ENCODE peak calls at places on chromosomes 7 and 10, in eight cellular contexts. One of them, this sample, is unnamed.

GRCh38 chr10:70692043-70692603 is 19.8 kb downstream of the ADAMTS14 start:
- DNase-seq in activated CD8-positive, alpha-beta memory T cell treated with anti-CD3 and anti-CD28 coated beads for 4 hours: no peak
- DNase-seq in AG08395: no peak
- DNase-seq in T-cell: no peak
- DNase-seq in stimulated activated CD4-positive, alpha-beta T cell treated with anti-CD3 and anti-CD28 coated beads, Interleukin-12 subunit alpha, Interleukin-12 subunit beta, amount 100 ng/mL, for 4 hours: no peak
- DNase-seq in NCI-H1436: no peak
- DNase-seq in GM04503: no peak
- DNase-seq in naive thymus-derived CD8-positive, alpha-beta T cell: no peak
- DNase-seq in this sample: no peak

GRCh38 chr10:72088879-72089585 is 681 bp upstream of the SPOCK2 start:
- DNase-seq in activated CD8-positive, alpha-beta memory T cell treated with anti-CD3 and anti-CD28 coated beads for 4 hours: no peak
- DNase-seq in stimulated activated CD4-positive, alpha-beta T cell treated with anti-CD3 and anti-CD28 coated beads, Interleukin-12 subunit alpha, Interleukin-12 subunit beta, amount 100 ng/mL, for 4 hours: peak
- DNase-seq in NCI-H1436: peak
- DNase-seq in GM04503: no peak
- DNase-seq in T-cell: peak
- DNase-seq in AG08395: peak
- DNase-seq in naive thymus-derived CD8-positive, alpha-beta T cell: peak
- DNase-seq in this sample: no peak

GRCh38 chr10:69696073-69696731 is 66.2 kb downstream of the FAM241B start:
- DNase-seq in AG08395: peak
- DNase-seq in NCI-H1436: no peak
- DNase-seq in T-cell: no peak
- DNase-seq in GM04503: peak
- DNase-seq in stimulated activated CD4-positive, alpha-beta T cell treated with anti-CD3 and anti-CD28 coated beads, Interleukin-12 subunit alpha, Interleukin-12 subunit beta, amount 100 ng/mL, for 4 hours: no peak
- DNase-seq in activated CD8-positive, alpha-beta memory T cell treated with anti-CD3 and anti-CD28 coated beads for 4 hours: no peak
- DNase-seq in naive thymus-derived CD8-positive, alpha-beta T cell: no peak
- DNase-seq in this sample: no peak

GRCh38 chr7:50826371-50827172 is 43.9 kb upstream of the GRB10 start:
- DNase-seq in AG08395: peak
- DNase-seq in NCI-H1436: no peak
- DNase-seq in naive thymus-derived CD8-positive, alpha-beta T cell: no peak
- DNase-seq in activated CD8-positive, alpha-beta memory T cell treated with anti-CD3 and anti-CD28 coated beads for 4 hours: no peak
- DNase-seq in T-cell: no peak
- DNase-seq in stimulated activated CD4-positive, alpha-beta T cell treated with anti-CD3 and anti-CD28 coated beads, Interleukin-12 subunit alpha, Interleukin-12 subunit beta, amount 100 ng/mL, for 4 hours: no peak
- DNase-seq in GM04503: peak
- DNase-seq in this sample: no peak

GRCh38 chr10:97422921-97423420 is 3.0 kb upstream of the PGAM1 start:
- DNase-seq in NCI-H1436: no peak
- DNase-seq in T-cell: no peak
- DNase-seq in AG08395: peak
- DNase-seq in stimulated activated CD4-positive, alpha-beta T cell treated with anti-CD3 and anti-CD28 coated beads, Interleukin-12 subunit alpha, Interleukin-12 subunit beta, amount 100 ng/mL, for 4 hours: no peak
- DNase-seq in GM04503: peak
- DNase-seq in naive thymus-derived CD8-positive, alpha-beta T cell: no peak
- DNase-seq in activated CD8-positive, alpha-beta memory T cell treated with anti-CD3 and anti-CD28 coated beads for 4 hours: no peak
- DNase-seq in this sample: no peak

GRCh38 chr7:130695840-130696239 is 9.5 kb upstream of the TSGA13 start:
- DNase-seq in stimulated activated CD4-positive, alpha-beta T cell treated with anti-CD3 and anti-CD28 coated beads, Interleukin-12 subunit alpha, Interleukin-12 subunit beta, amount 100 ng/mL, for 4 hours: no peak
- DNase-seq in AG08395: peak
- DNase-seq in NCI-H1436: no peak
- DNase-seq in activated CD8-positive, alpha-beta memory T cell treated with anti-CD3 and anti-CD28 coated beads for 4 hours: no peak
- DNase-seq in naive thymus-derived CD8-positive, alpha-beta T cell: no peak
- DNase-seq in T-cell: no peak
- DNase-seq in GM04503: no peak
- DNase-seq in this sample: peak

GRCh38 chr7:27364344-27364758 is 121.7 kb downstream of the EVX1 start:
- DNase-seq in GM04503: peak
- DNase-seq in AG08395: peak
- DNase-seq in naive thymus-derived CD8-positive, alpha-beta T cell: no peak
- DNase-seq in stimulated activated CD4-positive, alpha-beta T cell treated with anti-CD3 and anti-CD28 coated beads, Interleukin-12 subunit alpha, Interleukin-12 subunit beta, amount 100 ng/mL, for 4 hours: no peak
- DNase-seq in NCI-H1436: no peak
- DNase-seq in activated CD8-positive, alpha-beta memory T cell treated with anti-CD3 and anti-CD28 coated beads for 4 hours: no peak
- DNase-seq in T-cell: no peak
- DNase-seq in this sample: no peak

GRCh38 chr10:117454502-117454901 is 79.3 kb upstream of the PDZD8 start:
- DNase-seq in T-cell: no peak
- DNase-seq in NCI-H1436: no peak
- DNase-seq in AG08395: no peak
- DNase-seq in activated CD8-positive, alpha-beta memory T cell treated with anti-CD3 and anti-CD28 coated beads for 4 hours: no peak
- DNase-seq in naive thymus-derived CD8-positive, alpha-beta T cell: no peak
- DNase-seq in GM04503: no peak
- DNase-seq in stimulated activated CD4-positive, alpha-beta T cell treated with anti-CD3 and anti-CD28 coated beads, Interleukin-12 subunit alpha, Interleukin-12 subunit beta, amount 100 ng/mL, for 4 hours: no peak
- DNase-seq in this sample: no peak

GRCh38 chr7:74282748-74283459 is 6.3 kb upstream of the CLIP2 start:
- DNase-seq in activated CD8-positive, alpha-beta memory T cell treated with anti-CD3 and anti-CD28 coated beads for 4 hours: no peak
- DNase-seq in stimulated activated CD4-positive, alpha-beta T cell treated with anti-CD3 and anti-CD28 coated beads, Interleukin-12 subunit alpha, Interleukin-12 subunit beta, amount 100 ng/mL, for 4 hours: no peak
- DNase-seq in T-cell: no peak
- DNase-seq in naive thymus-derived CD8-positive, alpha-beta T cell: no peak
- DNase-seq in GM04503: no peak
- DNase-seq in NCI-H1436: no peak
- DNase-seq in AG08395: no peak
- DNase-seq in this sample: no peak

GRCh38 chr10:17684537-17684936 is 40.6 kb downstream of the STAM start:
- DNase-seq in naive thymus-derived CD8-positive, alpha-beta T cell: no peak
- DNase-seq in stimulated activated CD4-positive, alpha-beta T cell treated with anti-CD3 and anti-CD28 coated beads, Interleukin-12 subunit alpha, Interleukin-12 subunit beta, amount 100 ng/mL, for 4 hours: no peak
- DNase-seq in activated CD8-positive, alpha-beta memory T cell treated with anti-CD3 and anti-CD28 coated beads for 4 hours: no peak
- DNase-seq in GM04503: no peak
- DNase-seq in T-cell: no peak
- DNase-seq in AG08395: no peak
- DNase-seq in NCI-H1436: no peak
- DNase-seq in this sample: no peak

GRCh38 chr7:100583132-100584045 is 2.5 kb downstream of the LRCH4 start:
- DNase-seq in naive thymus-derived CD8-positive, alpha-beta T cell: peak
- DNase-seq in AG08395: no peak
- DNase-seq in T-cell: peak
- DNase-seq in GM04503: no peak
- DNase-seq in activated CD8-positive, alpha-beta memory T cell treated with anti-CD3 and anti-CD28 coated beads for 4 hours: no peak
- DNase-seq in stimulated activated CD4-positive, alpha-beta T cell treated with anti-CD3 and anti-CD28 coated beads, Interleukin-12 subunit alpha, Interleukin-12 subunit beta, amount 100 ng/mL, for 4 hours: peak
- DNase-seq in NCI-H1436: no peak
- DNase-seq in this sample: no peak

GRCh38 chr7:139629392-139630082 is 106.1 kb downstream of the CLEC2L start:
- DNase-seq in naive thymus-derived CD8-positive, alpha-beta T cell: no peak
- DNase-seq in AG08395: peak
- DNase-seq in T-cell: no peak
- DNase-seq in GM04503: no peak
- DNase-seq in NCI-H1436: no peak
- DNase-seq in activated CD8-positive, alpha-beta memory T cell treated with anti-CD3 and anti-CD28 coated beads for 4 hours: no peak
- DNase-seq in stimulated activated CD4-positive, alpha-beta T cell treated with anti-CD3 and anti-CD28 coated beads, Interleukin-12 subunit alpha, Interleukin-12 subunit beta, amount 100 ng/mL, for 4 hours: no peak
- DNase-seq in this sample: no peak

GRCh38 chr7:30144659-30145321 is 10.0 kb downstream of the MTURN start:
- DNase-seq in NCI-H1436: no peak
- DNase-seq in GM04503: no peak
- DNase-seq in AG08395: no peak
- DNase-seq in stimulated activated CD4-positive, alpha-beta T cell treated with anti-CD3 and anti-CD28 coated beads, Interleukin-12 subunit alpha, Interleukin-12 subunit beta, amount 100 ng/mL, for 4 hours: no peak
- DNase-seq in T-cell: no peak
- DNase-seq in naive thymus-derived CD8-positive, alpha-beta T cell: no peak
- DNase-seq in activated CD8-positive, alpha-beta memory T cell treated with anti-CD3 and anti-CD28 coated beads for 4 hours: no peak
- DNase-seq in this sample: no peak

GRCh38 chr10:62019013-62019684 is 117.7 kb downstream of the ARID5B start:
- DNase-seq in activated CD8-positive, alpha-beta memory T cell treated with anti-CD3 and anti-CD28 coated beads for 4 hours: no peak
- DNase-seq in T-cell: no peak
- DNase-seq in AG08395: no peak
- DNase-seq in naive thymus-derived CD8-positive, alpha-beta T cell: no peak
- DNase-seq in stimulated activated CD4-positive, alpha-beta T cell treated with anti-CD3 and anti-CD28 coated beads, Interleukin-12 subunit alpha, Interleukin-12 subunit beta, amount 100 ng/mL, for 4 hours: no peak
- DNase-seq in GM04503: no peak
- DNase-seq in NCI-H1436: no peak
- DNase-seq in this sample: no peak

GRCh38 chr10:89215511-89215910 is 8.4 kb upstream of the CH25H start:
- DNase-seq in GM04503: no peak
- DNase-seq in naive thymus-derived CD8-positive, alpha-beta T cell: no peak
- DNase-seq in NCI-H1436: no peak
- DNase-seq in activated CD8-positive, alpha-beta memory T cell treated with anti-CD3 and anti-CD28 coated beads for 4 hours: no peak
- DNase-seq in T-cell: no peak
- DNase-seq in stimulated activated CD4-positive, alpha-beta T cell treated with anti-CD3 and anti-CD28 coated beads, Interleukin-12 subunit alpha, Interleukin-12 subunit beta, amount 100 ng/mL, for 4 hours: no peak
- DNase-seq in AG08395: no peak
- DNase-seq in this sample: no peak

GRCh38 chr7:29569648-29570047 is 6.0 kb downstream of the PRR15 start:
- DNase-seq in T-cell: no peak
- DNase-seq in activated CD8-positive, alpha-beta memory T cell treated with anti-CD3 and anti-CD28 coated beads for 4 hours: no peak
- DNase-seq in AG08395: no peak
- DNase-seq in NCI-H1436: no peak
- DNase-seq in GM04503: no peak
- DNase-seq in naive thymus-derived CD8-positive, alpha-beta T cell: no peak
- DNase-seq in stimulated activated CD4-positive, alpha-beta T cell treated with anti-CD3 and anti-CD28 coated beads, Interleukin-12 subunit alpha, Interleukin-12 subunit beta, amount 100 ng/mL, for 4 hours: no peak
- DNase-seq in this sample: no peak

GRCh38 chr10:5423774-5424173 is 11.4 kb downstream of the NET1 start:
- DNase-seq in naive thymus-derived CD8-positive, alpha-beta T cell: no peak
- DNase-seq in activated CD8-positive, alpha-beta memory T cell treated with anti-CD3 and anti-CD28 coated beads for 4 hours: no peak
- DNase-seq in stimulated activated CD4-positive, alpha-beta T cell treated with anti-CD3 and anti-CD28 coated beads, Interleukin-12 subunit alpha, Interleukin-12 subunit beta, amount 100 ng/mL, for 4 hours: no peak
- DNase-seq in T-cell: no peak
- DNase-seq in NCI-H1436: no peak
- DNase-seq in GM04503: no peak
- DNase-seq in AG08395: peak
- DNase-seq in this sample: no peak

GRCh38 chr7:112199035-112199655 is 7.1 kb downstream of the DOCK4 start:
- DNase-seq in NCI-H1436: no peak
- DNase-seq in naive thymus-derived CD8-positive, alpha-beta T cell: no peak
- DNase-seq in stimulated activated CD4-positive, alpha-beta T cell treated with anti-CD3 and anti-CD28 coated beads, Interleukin-12 subunit alpha, Interleukin-12 subunit beta, amount 100 ng/mL, for 4 hours: no peak
- DNase-seq in T-cell: no peak
- DNase-seq in GM04503: no peak
- DNase-seq in AG08395: no peak
- DNase-seq in activated CD8-positive, alpha-beta memory T cell treated with anti-CD3 and anti-CD28 coated beads for 4 hours: no peak
- DNase-seq in this sample: no peak

GRCh38 chr10:51156913-51157312 is 82.6 kb downstream of the PRKG1 start:
- DNase-seq in T-cell: no peak
- DNase-seq in activated CD8-positive, alpha-beta memory T cell treated with anti-CD3 and anti-CD28 coated beads for 4 hours: no peak
- DNase-seq in GM04503: peak
- DNase-seq in naive thymus-derived CD8-positive, alpha-beta T cell: no peak
- DNase-seq in stimulated activated CD4-positive, alpha-beta T cell treated with anti-CD3 and anti-CD28 coated beads, Interleukin-12 subunit alpha, Interleukin-12 subunit beta, amount 100 ng/mL, for 4 hours: no peak
- DNase-seq in NCI-H1436: no peak
- DNase-seq in AG08395: peak
- DNase-seq in this sample: no peak

GRCh38 chr10:4214912-4215311 is 429.9 kb upstream of the KLF6 start:
- DNase-seq in AG08395: no peak
- DNase-seq in activated CD8-positive, alpha-beta memory T cell treated with anti-CD3 and anti-CD28 coated beads for 4 hours: no peak
- DNase-seq in NCI-H1436: no peak
- DNase-seq in T-cell: no peak
- DNase-seq in GM04503: no peak
- DNase-seq in naive thymus-derived CD8-positive, alpha-beta T cell: no peak
- DNase-seq in stimulated activated CD4-positive, alpha-beta T cell treated with anti-CD3 and anti-CD28 coated beads, Interleukin-12 subunit alpha, Interleukin-12 subunit beta, amount 100 ng/mL, for 4 hours: no peak
- DNase-seq in this sample: no peak

GRCh38 chr7:97126483-97127171 is 9.1 kb downstream of the SDHAF3 start:
- DNase-seq in AG08395: no peak
- DNase-seq in T-cell: no peak
- DNase-seq in stimulated activated CD4-positive, alpha-beta T cell treated with anti-CD3 and anti-CD28 coated beads, Interleukin-12 subunit alpha, Interleukin-12 subunit beta, amount 100 ng/mL, for 4 hours: no peak
- DNase-seq in naive thymus-derived CD8-positive, alpha-beta T cell: no peak
- DNase-seq in NCI-H1436: no peak
- DNase-seq in activated CD8-positive, alpha-beta memory T cell treated with anti-CD3 and anti-CD28 coated beads for 4 hours: no peak
- DNase-seq in GM04503: no peak
- DNase-seq in this sample: no peak

GRCh38 chr10:119304541-119304940 is 97.2 kb downstream of the GRK5 start:
- DNase-seq in activated CD8-positive, alpha-beta memory T cell treated with anti-CD3 and anti-CD28 coated beads for 4 hours: no peak
- DNase-seq in AG08395: no peak
- DNase-seq in stimulated activated CD4-positive, alpha-beta T cell treated with anti-CD3 and anti-CD28 coated beads, Interleukin-12 subunit alpha, Interleukin-12 subunit beta, amount 100 ng/mL, for 4 hours: no peak
- DNase-seq in T-cell: no peak
- DNase-seq in NCI-H1436: no peak
- DNase-seq in naive thymus-derived CD8-positive, alpha-beta T cell: no peak
- DNase-seq in GM04503: no peak
- DNase-seq in this sample: no peak

GRCh38 chr7:24005517-24005916 is 278.5 kb upstream of the NPY start:
- DNase-seq in T-cell: no peak
- DNase-seq in stimulated activated CD4-positive, alpha-beta T cell treated with anti-CD3 and anti-CD28 coated beads, Interleukin-12 subunit alpha, Interleukin-12 subunit beta, amount 100 ng/mL, for 4 hours: no peak
- DNase-seq in AG08395: no peak
- DNase-seq in naive thymus-derived CD8-positive, alpha-beta T cell: no peak
- DNase-seq in GM04503: no peak
- DNase-seq in activated CD8-positive, alpha-beta memory T cell treated with anti-CD3 and anti-CD28 coated beads for 4 hours: no peak
- DNase-seq in NCI-H1436: no peak
- DNase-seq in this sample: no peak

GRCh38 chr7:151137076-151137611 is 30.4 kb downstream of the GBX1 start:
- DNase-seq in NCI-H1436: no peak
- DNase-seq in GM04503: no peak
- DNase-seq in activated CD8-positive, alpha-beta memory T cell treated with anti-CD3 and anti-CD28 coated beads for 4 hours: no peak
- DNase-seq in stimulated activated CD4-positive, alpha-beta T cell treated with anti-CD3 and anti-CD28 coated beads, Interleukin-12 subunit alpha, Interleukin-12 subunit beta, amount 100 ng/mL, for 4 hours: no peak
- DNase-seq in T-cell: no peak
- DNase-seq in AG08395: no peak
- DNase-seq in naive thymus-derived CD8-positive, alpha-beta T cell: no peak
- DNase-seq in this sample: no peak

GRCh38 chr7:155093586-155093985 is 23.5 kb downstream of the HTR5A start:
- DNase-seq in stimulated activated CD4-positive, alpha-beta T cell treated with anti-CD3 and anti-CD28 coated beads, Interleukin-12 subunit alpha, Interleukin-12 subunit beta, amount 100 ng/mL, for 4 hours: no peak
- DNase-seq in AG08395: no peak
- DNase-seq in naive thymus-derived CD8-positive, alpha-beta T cell: no peak
- DNase-seq in NCI-H1436: no peak
- DNase-seq in T-cell: no peak
- DNase-seq in activated CD8-positive, alpha-beta memory T cell treated with anti-CD3 and anti-CD28 coated beads for 4 hours: no peak
- DNase-seq in GM04503: no peak
- DNase-seq in this sample: no peak

GRCh38 chr10:104122273-104123107 is 519 bp downstream of the SFR1 start:
- DNase-seq in AG08395: no peak
- DNase-seq in T-cell: no peak
- DNase-seq in naive thymus-derived CD8-positive, alpha-beta T cell: no peak
- DNase-seq in GM04503: no peak
- DNase-seq in stimulated activated CD4-positive, alpha-beta T cell treated with anti-CD3 and anti-CD28 coated beads, Interleukin-12 subunit alpha, Interleukin-12 subunit beta, amount 100 ng/mL, for 4 hours: no peak
- DNase-seq in NCI-H1436: no peak
- DNase-seq in activated CD8-positive, alpha-beta memory T cell treated with anti-CD3 and anti-CD28 coated beads for 4 hours: no peak
- DNase-seq in this sample: no peak

GRCh38 chr10:70967591-70968588 is 79.5 kb upstream of the PCBD1 start:
- DNase-seq in T-cell: no peak
- DNase-seq in stimulated activated CD4-positive, alpha-beta T cell treated with anti-CD3 and anti-CD28 coated beads, Interleukin-12 subunit alpha, Interleukin-12 subunit beta, amount 100 ng/mL, for 4 hours: no peak
- DNase-seq in naive thymus-derived CD8-positive, alpha-beta T cell: no peak
- DNase-seq in activated CD8-positive, alpha-beta memory T cell treated with anti-CD3 and anti-CD28 coated beads for 4 hours: no peak
- DNase-seq in AG08395: no peak
- DNase-seq in GM04503: no peak
- DNase-seq in NCI-H1436: no peak
- DNase-seq in this sample: no peak